ENCODE peak calls at places on chromosomes 12 and 14, in eight cellular contexts. I, V, E, F, T, J, C and D are unnamed samples.
A peak's percentile ranks its signal among the peaks of the same experiment; 100 is the strongest.

GRCh38 chr14:102042699-102043098 is 44.1 kb downstream of the HSP90AA1 start:
- DNase-seq in E (no peak), C (no peak), V (no peak), T (no peak), J (no peak), I (no peak), F (no peak), D (no peak)

GRCh38 chr12:56080556-56081138 is 682 bp downstream of the ERBB3 start:
- DNase-seq in J (no peak), I (no peak), T (peak; percentile 86), V (peak; percentile 58), C (no peak), E (no peak), F (no peak), D (no peak)

GRCh38 chr12:56630180-56630632 is at the start of gene BAZ2A:
- DNase-seq in V (peak; percentile 81), C (peak; percentile 85), E (peak; percentile 36), I (peak; percentile 85), T (peak; percentile 96), F (peak; percentile 92), J (peak; percentile 89), D (no peak)

GRCh38 chr14:74804219-74804825 is 41.2 kb downstream of the YLPM1 start:
- DNase-seq in T (peak; percentile 59), V (peak; percentile 7), J (peak; percentile 78), F (no peak), I (peak; percentile 58), C (peak; percentile 47), E (peak; percentile 9), D (no peak)

GRCh38 chr12:15200703-15201102 is 20.5 kb downstream of the RERG start:
- DNase-seq in V (no peak), T (no peak), J (no peak), F (no peak), E (no peak), I (no peak), C (no peak), D (no peak)

GRCh38 chr14:36829547-36829946 is 167.9 kb downstream of the PAX9 start:
- DNase-seq in J (no peak), I (no peak), E (no peak), F (no peak), C (no peak), V (no peak), T (no peak), D (no peak)

GRCh38 chr14:75928587-75929230 is 53.1 kb downstream of the TGFB3 start:
- DNase-seq in J (peak; percentile 72), F (no peak), I (peak; percentile 35), T (no peak), V (no peak), C (no peak), E (no peak), D (no peak)

GRCh38 chr12:58633479-58633878 is 286.8 kb downstream of the LRIG3 start:
- DNase-seq in C (no peak), T (no peak), E (no peak), V (no peak), J (no peak), F (no peak), I (peak; percentile 77), D (no peak)

GRCh38 chr12:131371580-131372475 is 339.1 kb upstream of the SFSWAP start:
- DNase-seq in V (no peak), C (no peak), J (no peak), F (no peak), T (no peak), E (no peak), I (no peak), D (no peak)

GRCh38 chr12:131603106-131604033 is 107.5 kb upstream of the SFSWAP start:
- DNase-seq in V (no peak), J (no peak), C (no peak), I (no peak), T (no peak), F (no peak), E (no peak), D (no peak)

GRCh38 chr12:29216797-29217583 is 67.9 kb downstream of the FAR2 start:
- DNase-seq in F (no peak), E (peak; percentile 82), V (no peak), C (no peak), I (no peak), J (no peak), T (no peak), D (no peak)

GRCh38 chr12:46269429-46270241 is 792 bp upstream of the SLC38A1 start:
- DNase-seq in F (peak; percentile 85), E (no peak), C (peak; percentile 86), I (no peak), T (peak; percentile 82), V (peak; percentile 67), J (peak; percentile 77), D (no peak)